ENCODE peak calls at places on chromosomes 6 and 20, in ten cellular contexts. L is left ventricle myocardium inferior, B is neural progenitor cell, C is cardiac muscle cell, A is A549, U is heart left ventricle, J is tibial artery, Q is adrenal gland, Y is pancreas, D is psoas muscle. M is an unnamed sample.

GRCh38 chr20:44137210-44137781 is 49.7 kb downstream of the JPH2 start:
- DNase-seq in L (peak; percentile 72), B (peak; percentile 82), C (peak; percentile 68), A (no peak), U (peak; percentile 80), J (peak; percentile 83), Q (no peak), Y (no peak), D (peak; percentile 59), M (no peak)

GRCh38 chr6:148203970-148204369 is 138.7 kb upstream of the SASH1 start:
- DNase-seq in L (no peak), B (no peak), C (peak; percentile 88), A (no peak), U (peak; percentile 21), J (no peak), Q (no peak), Y (no peak), D (no peak), M (no peak)

GRCh38 chr6:107641500-107641931 is 151.6 kb downstream of the SOBP start:
- DNase-seq in L (peak; percentile 69), B (no peak), C (no peak), A (no peak), U (peak; percentile 63), J (no peak), Q (no peak), Y (no peak), D (peak; percentile 31), M (no peak)

GRCh38 chr6:68826501-68826900 is 191.4 kb downstream of the ADGRB3 start:
- DNase-seq in L (no peak), B (peak; percentile 14), C (peak; percentile 0), A (no peak), U (no peak), J (no peak), Q (no peak), Y (no peak), D (no peak), M (no peak)

GRCh38 chr6:85449818-85450577 is at the start of gene NT5E:
- DNase-seq in L (peak; percentile 74), B (peak; percentile 70), C (peak; percentile 79), A (peak; percentile 55), U (peak; percentile 66), J (peak; percentile 94), Q (peak; percentile 49), Y (peak; percentile 78), D (peak; percentile 80), M (peak; percentile 91)

GRCh38 chr20:43983904-43984361 is 69.3 kb downstream of the TOX2 start:
- DNase-seq in L (no peak), B (no peak), C (peak; percentile 34), A (no peak), U (no peak), J (no peak), Q (no peak), Y (no peak), D (no peak), M (no peak)

GRCh38 chr6:4322846-4323309 is 187.5 kb upstream of the ECI2 start:
- DNase-seq in L (no peak), B (no peak), C (peak; percentile 51), A (no peak), U (no peak), J (no peak), Q (no peak), Y (no peak), D (no peak), M (no peak)

GRCh38 chr6:168139121-168139520 is 60.1 kb upstream of the FRMD1 start:
- DNase-seq in L (no peak), B (no peak), C (no peak), A (no peak), U (no peak), J (no peak), Q (no peak), Y (no peak), D (no peak), M (peak; percentile 38)

DNA sequence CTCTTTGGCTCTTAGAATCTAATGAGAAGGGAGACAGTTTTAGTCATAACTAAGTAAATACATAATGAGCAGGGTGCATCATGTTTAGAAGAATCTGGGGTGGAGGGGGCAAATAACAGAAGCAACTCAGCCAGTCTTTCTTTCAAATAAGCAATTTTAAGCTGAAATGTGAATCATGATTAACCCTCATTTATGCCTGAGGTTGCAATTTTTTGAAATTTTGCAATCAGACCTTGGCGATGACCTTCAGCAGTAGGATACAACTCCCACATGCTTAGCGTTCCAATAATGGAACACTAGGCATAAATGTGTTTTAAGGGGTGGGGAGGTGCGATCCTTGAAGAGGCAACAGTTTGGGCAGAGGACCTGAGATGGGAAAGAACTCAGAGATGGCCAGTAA is 30.6 kb downstream of the TMEM14B start:
- DNase-seq in L (no peak), B (no peak), C (no peak), A (no peak), U (no peak), J (no peak), Q (no peak), Y (no peak), D (no peak), M (no peak)
- H3K4me3 ChIP-seq in L (no peak overlapping the region), B (no peak overlapping the region), C (no peak overlapping the region), A (no peak overlapping the region), U (no peak overlapping the region), J (no peak overlapping the region), Q (no peak overlapping the region), Y (no peak overlapping the region), D (no peak overlapping the region), M (no peak overlapping the region)

GRCh38 chr20:64222273-64222672 is 33.3 kb upstream of the PCMTD2 start:
- DNase-seq in L (no peak), B (no peak), C (no peak), A (no peak), U (no peak), J (no peak), Q (no peak), Y (no peak), D (peak; percentile 36), M (no peak)

GRCh38 chr20:64224344-64225165 is 31.0 kb upstream of the PCMTD2 start:
- DNase-seq in L (no peak), B (no peak), C (peak; percentile 71), A (no peak), U (peak; percentile 45), J (no peak), Q (no peak), Y (no peak), D (no peak), M (no peak)

GRCh38 chr20:64225166-64225595 is 30.4 kb upstream of the PCMTD2 start:
- DNase-seq in L (no peak), B (no peak), C (no peak), A (no peak), U (no peak), J (no peak), Q (no peak), Y (no peak), D (no peak), M (no peak)

GRCh38 chr20:64222851-64223525 is 32.6 kb upstream of the PCMTD2 start:
- DNase-seq in L (no peak), B (no peak), C (no peak), A (no peak), U (no peak), J (no peak), Q (no peak), Y (no peak), D (no peak), M (no peak)

DNA sequence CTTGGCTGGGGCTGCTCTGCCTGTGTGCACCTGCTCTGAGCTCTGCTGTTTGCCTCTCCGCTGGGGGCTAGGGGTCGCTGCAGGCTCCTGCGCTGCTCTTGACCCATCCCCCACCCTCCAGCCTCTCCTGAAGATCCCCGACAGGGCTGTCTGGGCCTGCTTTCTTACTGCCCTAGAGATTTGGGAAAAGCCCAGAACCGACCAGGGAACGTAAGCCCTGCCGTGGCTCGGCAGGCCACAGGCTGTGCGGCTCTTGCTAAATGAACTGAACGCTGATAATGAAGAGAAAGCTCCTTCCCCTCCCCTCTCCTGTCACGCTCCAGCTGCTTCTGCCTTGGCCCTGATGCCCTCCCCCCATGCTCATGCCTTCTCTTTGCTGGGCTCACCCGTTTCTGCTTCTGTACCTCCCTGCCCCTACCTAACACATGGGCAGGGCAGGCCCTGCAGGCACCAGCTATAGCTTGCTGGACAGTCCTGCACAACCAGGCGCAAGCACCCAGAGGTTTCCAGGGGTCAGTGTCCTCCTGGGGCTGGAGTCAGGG is 32.0 kb upstream of the PCMTD2 start:
- DNase-seq in L (peak; percentile 46), B (peak; percentile 90), C (peak; percentile 37), A (no peak), U (peak; percentile 58), J (no peak), Q (no peak), Y (no peak), D (no peak), M (no peak)
- TF ChIP-seq CTCF in L (peak; percentile 57), B (peak; percentile 75), C (peak; percentile 40), A (no peak), U (peak; percentile 43), J (no peak), Q (no peak), Y (no peak), D (peak; percentile 38), M (no peak)

DNA sequence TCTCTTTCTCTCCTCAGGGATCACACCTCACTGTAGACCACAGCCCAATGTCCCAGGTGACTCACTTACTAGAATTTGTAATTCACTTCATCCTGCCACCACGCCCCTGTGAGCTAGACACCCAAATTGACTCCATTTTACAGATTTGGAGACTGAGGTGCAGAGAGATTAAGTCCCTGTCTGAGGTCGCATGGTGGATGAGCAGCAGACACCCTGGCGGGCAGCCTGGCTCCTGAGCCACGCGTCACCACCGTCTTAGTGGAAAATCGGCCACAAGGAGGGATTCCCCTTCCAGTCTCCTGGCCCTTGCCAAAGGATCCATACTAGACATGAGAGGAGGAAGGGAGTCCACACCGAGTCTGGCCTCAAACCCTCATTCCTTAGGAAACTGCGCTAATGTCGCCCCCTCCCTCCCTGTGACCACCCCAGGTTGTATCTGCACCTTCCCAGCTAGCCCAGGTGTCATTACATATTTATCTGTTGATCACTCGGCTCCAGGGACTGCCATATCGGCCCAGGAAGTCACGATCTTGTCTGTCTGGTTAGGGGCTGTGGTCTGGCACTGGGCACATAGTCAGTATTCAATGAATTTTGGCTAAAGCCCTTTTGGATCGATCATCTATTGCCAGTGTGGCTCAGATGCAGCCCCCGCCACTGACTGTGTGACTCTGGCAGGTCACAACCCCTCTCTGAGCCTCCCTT is 25.7 kb upstream of the PTGIS start:
- DNase-seq in L (no peak), B (no peak), C (no peak), A (no peak), U (no peak), J (no peak), Q (no peak), Y (no peak), D (no peak), M (no peak)
- H3K4me1 ChIP-seq in L (peaks cover 58% of the 10 kb centered on the region), B (peaks cover 7% of the 10 kb centered on the region), C (peaks cover 6% of the 10 kb centered on the region), A (peaks cover 37% of the 10 kb centered on the region), U (peaks cover 14% of the 10 kb centered on the region), J (peaks cover 26% of the 10 kb centered on the region), Q (peaks cover 4% of the 10 kb centered on the region), Y (no peaks in the 10 kb centered on the region), D (no peaks in the 10 kb centered on the region), M (peaks cover 22% of the 10 kb centered on the region)

DNA sequence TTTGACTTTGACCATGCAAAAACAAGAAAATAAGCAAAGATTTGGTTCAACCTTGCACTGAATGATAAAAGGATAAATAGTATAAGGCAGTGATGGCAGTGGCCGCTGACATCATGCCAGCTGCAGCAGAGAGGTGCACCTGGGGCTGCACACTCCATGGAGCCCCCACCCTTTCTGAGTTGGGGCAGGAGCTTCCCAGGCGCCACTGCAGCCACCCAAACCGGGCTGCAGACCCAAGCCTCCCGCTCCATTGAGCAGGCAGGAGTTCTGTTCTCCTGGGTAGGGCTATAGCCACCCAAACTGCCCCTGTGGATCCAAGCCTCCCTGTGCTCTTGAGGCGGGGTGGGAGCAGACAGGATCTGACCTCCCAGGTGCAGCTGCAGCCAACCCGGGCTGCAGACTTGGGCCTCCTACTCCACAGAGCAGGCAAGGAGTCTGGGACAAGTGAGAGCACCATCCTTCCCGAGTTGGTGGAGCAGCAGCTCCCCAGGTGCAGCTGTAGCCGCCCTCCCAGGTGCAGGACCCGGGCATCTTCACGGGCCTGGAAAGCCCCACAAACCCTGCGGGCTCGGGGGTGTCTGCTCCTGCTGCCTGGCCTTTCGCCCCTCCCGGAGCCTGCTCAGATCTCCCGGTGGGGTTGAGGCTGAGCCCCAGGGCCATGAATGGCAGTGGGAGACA is 537.9 kb downstream of the TENT5A start:
- DNase-seq in L (no peak), B (no peak), C (no peak), A (no peak), U (no peak), J (no peak), Q (no peak), Y (no peak), D (no peak), M (peak; percentile 66)
- H3K4me3 ChIP-seq in L (no peak overlapping the region), B (no peak overlapping the region), C (no peak overlapping the region), A (no peak overlapping the region), U (no peak overlapping the region), J (no peak overlapping the region), Q (no peak overlapping the region), Y (no peak overlapping the region), D (no peak overlapping the region), M (no peak overlapping the region)

M was measured in spleen.